ENCODE peak calls at places on chromosomes 13 and 19, in four cellular contexts. Q is heart left ventricle, E is fibroblast of mammary gland, P is HCT116. Z is an unnamed sample.

GRCh38 chr19:9165256-9165655 is 13.5 kb upstream of the OR7D2 start:
- DNase-seq in E (no peak), P (no peak), Q (no peak), Z (no peak)

GRCh38 chr19:12885749-12886706 is 973 bp downstream of the KLF1 start:
- DNase-seq in P (no peak), Q (no peak), E (no peak), Z (no peak)

GRCh38 chr13:45208132-45208531 is 7.3 kb upstream of the KCTD4 start:
- DNase-seq in Q (no peak), P (no peak), E (no peak), Z (no peak)

GRCh38 chr19:58154287-58154678 is 3.7 kb upstream of the ZNF329 start:
- DNase-seq in Q (no peak), P (no peak), E (peak), Z (no peak)

GRCh38 chr13:18992791-18993190 is 188.8 kb downstream of the TUBA3C start:
- DNase-seq in P (no peak), E (no peak), Q (no peak), Z (no peak)

GRCh38 chr19:31270897-31271568 is 78.2 kb downstream of the TSHZ3 start:
- DNase-seq in Q (peak), P (no peak), E (peak), Z (no peak)

GRCh38 chr19:32017341-32017948 is 328.0 kb upstream of the ZNF507 start:
- DNase-seq in P (no peak), Q (no peak), E (peak), Z (no peak)

GRCh38 chr19:48508729-48509310 is 2.8 kb downstream of the LMTK3 start:
- DNase-seq in Q (no peak), E (no peak), P (no peak), Z (no peak)

GRCh38 chr19:4754248-4754647 is 30.6 kb upstream of the DPP9 start:
- DNase-seq in E (no peak), P (no peak), Q (no peak), Z (no peak)

GRCh38 chr13:71378992-71379905 is 487.8 kb downstream of the DACH1 start:
- DNase-seq in P (no peak), Q (no peak), E (no peak), Z (no peak)

GRCh38 chr19:17947815-17948473 is 15.1 kb downstream of the CCDC124 start:
- DNase-seq in E (peak), P (peak), Q (peak), Z (peak)

GRCh38 chr13:65236841-65237418 is 1993.2 kb downstream of the PCDH9 start:
- DNase-seq in E (no peak), Q (no peak), P (no peak), Z (no peak)

GRCh38 chr13:70253834-70254233 is 145.6 kb upstream of the KLHL1 start:
- DNase-seq in Q (no peak), E (no peak), P (no peak), Z (no peak)

GRCh38 chr19:35080613-35081170 is 34.9 kb upstream of the FXYD3 start:
- DNase-seq in P (no peak), E (no peak), Q (no peak), Z (no peak)

GRCh38 chr19:40740747-40741146 is 9.5 kb downstream of the ACTMAP start:
- DNase-seq in E (peak), Q (no peak), P (no peak), Z (no peak)

GRCh38 chr13:92640936-92641335 is 585.7 kb upstream of the GPC6 start:
- DNase-seq in P (no peak), E (no peak), Q (no peak), Z (no peak)

GRCh38 chr13:34174671-34175145 is 356.8 kb downstream of the RFC3 start:
- DNase-seq in Q (no peak), P (no peak), E (peak), Z (no peak)

GRCh38 chr19:46579286-46579944 is 21.7 kb upstream of the CALM3 start:
- DNase-seq in Q (no peak), P (no peak), E (no peak), Z (no peak)

GRCh38 chr19:18696023-18696422 is 12.5 kb downstream of the CRTC1 start:
- DNase-seq in E (no peak), P (no peak), Q (no peak), Z (no peak)

GRCh38 chr19:41548954-41549688 is 26.8 kb upstream of the CEACAM21 start:
- DNase-seq in Q (no peak), P (no peak), E (no peak), Z (no peak)

GRCh38 chr19:17125728-17126677 is 50.4 kb downstream of the MYO9B start:
- DNase-seq in E (peak), Q (peak), P (no peak), Z (no peak)

GRCh38 chr13:85148009-85148408 is 651.2 kb downstream of the SLITRK6 start:
- DNase-seq in P (no peak), Q (no peak), E (no peak), Z (no peak)

GRCh38 chr13:106555631-106556328 is 12.2 kb downstream of the ARGLU1 start:
- DNase-seq in Q (no peak), P (no peak), E (no peak), Z (no peak)

GRCh38 chr19:42412223-42412622 is 15.0 kb downstream of the LIPE start:
- DNase-seq in Q (peak), E (no peak), P (no peak), Z (no peak)

GRCh38 chr19:40213251-40213793 is 4.9 kb downstream of the TTC9B start:
- DNase-seq in P (no peak), Q (no peak), E (no peak), Z (no peak)

DNA sequence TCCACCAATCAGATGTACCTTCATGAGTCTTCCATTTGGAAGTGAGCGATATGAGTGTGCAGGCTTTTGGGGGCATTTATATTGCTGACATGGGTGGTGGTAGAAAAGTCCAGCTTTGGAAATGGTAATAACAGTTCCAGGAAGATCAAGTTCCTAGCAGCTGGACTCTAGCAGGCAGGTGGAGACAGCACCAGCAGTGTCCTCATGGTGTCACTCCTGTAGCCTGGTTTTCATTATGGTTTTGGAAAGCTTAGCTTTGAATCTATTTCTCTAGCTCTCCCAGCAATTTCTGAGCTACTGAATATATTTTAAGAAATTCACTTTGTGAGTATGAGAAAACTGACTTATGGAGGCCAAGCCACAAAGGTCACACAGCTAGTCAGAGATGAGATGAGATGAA is 523.2 kb upstream of the HTR2A start:
- DNase-seq in Q (no peak), E (peak), P (no peak), Z (no peak)
- TF ChIP-seq CTCF in Q (peak), E (no peak), P (no peak), Z (no peak)

GRCh38 chr13:51148223-51148951 is 37.3 kb upstream of the C13orf42 start:
- DNase-seq in P (no peak), Q (no peak), E (no peak), Z (no peak)

GRCh38 chr13:51151463-51151862 is 40.4 kb upstream of the C13orf42 start:
- DNase-seq in Q (no peak), E (no peak), P (no peak), Z (no peak)

GRCh38 chr13:51147732-51148131 is 36.7 kb upstream of the C13orf42 start:
- DNase-seq in E (no peak), P (no peak), Q (no peak), Z (no peak)

GRCh38 chr13:51146667-51147066 is 35.6 kb upstream of the C13orf42 start:
- DNase-seq in P (no peak), Q (no peak), E (no peak), Z (no peak)

GRCh38 chr13:51148952-51149573 is 38.0 kb upstream of the C13orf42 start:
- DNase-seq in Q (no peak), E (peak), P (peak), Z (no peak)
- TF ChIP-seq CTCF in Q (peak), E (peak), P (peak), Z (peak)

DNA sequence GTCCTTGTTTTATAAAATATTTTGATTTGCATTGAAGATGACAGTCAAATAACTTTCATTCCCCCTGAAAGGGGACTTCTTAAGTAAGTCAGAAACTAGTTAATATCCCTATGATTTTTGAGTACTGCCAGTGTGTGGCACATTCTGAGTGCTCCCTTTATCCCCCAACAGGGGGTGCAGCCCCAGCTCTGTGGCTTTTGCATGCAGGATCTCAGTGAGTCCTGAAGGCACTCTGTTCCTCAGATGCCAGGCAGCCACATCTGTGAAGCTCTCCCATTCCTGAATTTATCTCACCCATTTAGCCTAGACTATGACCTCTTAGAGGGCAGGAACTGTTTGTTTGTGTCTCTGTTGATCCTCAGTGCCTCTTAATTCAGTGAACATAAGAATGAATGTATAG is 123.1 kb downstream of the CDK8 start:
- DNase-seq in E (peak), Q (no peak), P (peak), Z (no peak)
- TF ChIP-seq CTCF in E (peak), Q (peak), P (no peak), Z (peak)

DNA sequence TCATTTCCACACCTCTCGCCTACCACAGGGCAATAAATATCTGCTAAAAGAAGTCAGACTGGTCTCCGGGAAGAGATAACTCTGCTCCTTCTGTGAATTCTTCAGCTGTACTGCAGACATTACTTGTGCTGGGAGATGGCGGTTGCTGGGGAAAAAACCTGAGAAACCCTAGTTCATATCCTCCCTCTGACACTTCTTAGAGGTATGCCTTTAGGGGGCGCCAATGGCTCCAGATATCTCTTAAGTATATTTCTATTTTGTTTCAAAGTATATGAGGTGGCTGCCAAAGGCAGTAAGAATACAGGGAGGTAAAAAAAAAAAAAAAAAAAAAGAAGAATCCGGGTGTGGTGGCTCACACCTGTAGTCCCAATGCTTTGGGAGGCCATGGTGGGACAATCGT is 175.2 kb downstream of the PAN3 start:
- DNase-seq in Q (no peak), P (peak), E (peak), Z (no peak)
- TF ChIP-seq CTCF in Q (no peak), P (no peak), E (peak), Z (peak)

GRCh38 chr19:1851581-1852293 is 3.5 kb upstream of the REXO1 start:
- DNase-seq in Q (peak), P (no peak), E (no peak), Z (no peak)
- TF ChIP-seq CTCF in Q (no peak), P (no peak), E (no peak), Z (no peak)

GRCh38 chr13:43579321-43579720 is 207.5 kb downstream of the ENOX1 start:
- DNase-seq in Q (no peak), P (no peak), E (no peak), Z (no peak)
- TF ChIP-seq CTCF in Q (no peak), P (no peak), E (no peak), Z (no peak)

GRCh38 chr13:98071316-98071715 is 71.6 kb upstream of the FARP1 start:
- DNase-seq in Q (no peak), P (no peak), E (no peak), Z (no peak)

GRCh38 chr13:98068511-98068910 is 74.4 kb upstream of the FARP1 start:
- DNase-seq in E (no peak), P (no peak), Q (no peak), Z (no peak)

GRCh38 chr13:98060282-98060681 is 82.6 kb upstream of the FARP1 start:
- DNase-seq in P (no peak), E (peak), Q (no peak), Z (no peak)

GRCh38 chr13:98066636-98067035 is 76.3 kb upstream of the FARP1 start:
- DNase-seq in P (no peak), Q (no peak), E (no peak), Z (no peak)

DNA sequence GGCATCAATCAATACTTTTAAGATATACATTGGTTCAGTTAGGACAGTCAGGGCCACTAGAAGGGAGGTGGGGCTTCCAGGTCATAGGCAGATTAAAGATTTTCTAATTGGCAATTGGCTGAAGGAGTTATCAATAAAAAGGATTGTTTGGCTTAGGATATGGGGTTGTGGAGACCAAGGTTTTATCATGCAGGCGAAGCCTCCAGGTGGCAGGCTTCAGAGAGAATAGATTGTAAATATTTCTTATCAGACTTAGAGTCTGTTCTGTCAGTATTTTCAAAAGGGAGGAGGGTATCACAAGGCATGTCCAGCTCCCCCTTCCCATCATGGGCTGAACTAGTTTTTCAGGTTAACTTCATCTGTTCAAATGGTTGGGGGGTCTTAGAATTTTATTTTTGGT is 77.4 kb upstream of the FARP1 start:
- DNase-seq in P (no peak), E (no peak), Q (no peak), Z (no peak)
- TF ChIP-seq CTCF in P (no peak), E (no peak), Q (no peak), Z (no peak)

Z was measured in progenitor cell of endocrine pancreas.